ENCODE peak calls at places on chromosome 20, in four cellular contexts. One of them, this sample, is unnamed.

GRCh38 chr20:53660078-53660909 is 66.7 kb upstream of the ZNF217 start:
- DNase-seq in GM12878: no peak
- DNase-seq in GM12891: no peak
- DNase-seq in K562: no peak
- DNase-seq in this sample: no peak

GRCh38 chr20:34010405-34010895 is 16.7 kb downstream of the RALY start:
- DNase-seq in GM12891: no peak
- DNase-seq in GM12878: no peak
- DNase-seq in K562: no peak
- DNase-seq in this sample: peak

GRCh38 chr20:1087311-1087710 is 31.1 kb upstream of the PSMF1 start:
- DNase-seq in GM12891: no peak
- DNase-seq in GM12878: no peak
- DNase-seq in K562: no peak
- DNase-seq in this sample: no peak

GRCh38 chr20:55172310-55173002 is 697.1 kb downstream of the DOK5 start:
- DNase-seq in K562: no peak
- DNase-seq in GM12878: no peak
- DNase-seq in GM12891: no peak
- DNase-seq in this sample: no peak

GRCh38 chr20:57696401-57696961 is 13.3 kb downstream of the PMEPA1 start:
- DNase-seq in K562: no peak
- DNase-seq in GM12891: no peak
- DNase-seq in GM12878: no peak
- DNase-seq in this sample: no peak

GRCh38 chr20:35702051-35702823 is 3.0 kb downstream of the ROMO1 start:
- DNase-seq in GM12891: no peak
- DNase-seq in GM12878: no peak
- DNase-seq in K562: no peak
- DNase-seq in this sample: no peak

GRCh38 chr20:18057106-18057993 is at the start of gene OVOL2:
- DNase-seq in GM12878: no peak
- DNase-seq in GM12891: no peak
- DNase-seq in K562: no peak
- DNase-seq in this sample: no peak

GRCh38 chr20:1005452-1006027 is 3.4 kb upstream of the RSPO4 start:
- DNase-seq in GM12878: peak
- DNase-seq in GM12891: no peak
- DNase-seq in K562: peak
- DNase-seq in this sample: peak

GRCh38 chr20:63095718-63096654 is 89.2 kb upstream of the BHLHE23 start:
- DNase-seq in GM12891: no peak
- DNase-seq in K562: no peak
- DNase-seq in GM12878: no peak
- DNase-seq in this sample: no peak

GRCh38 chr20:29689411-29690225 is 1567.8 kb upstream of the DEFB115 start:
- DNase-seq in GM12878: no peak
- DNase-seq in K562: peak
- DNase-seq in GM12891: no peak
- DNase-seq in this sample: no peak

GRCh38 chr20:18632196-18632789 is 44.4 kb downstream of the DTD1 start:
- DNase-seq in GM12878: no peak
- DNase-seq in K562: peak
- DNase-seq in GM12891: peak
- DNase-seq in this sample: peak

GRCh38 chr20:12113468-12114371 is 196.0 kb downstream of the BTBD3 start:
- DNase-seq in GM12878: no peak
- DNase-seq in GM12891: no peak
- DNase-seq in K562: no peak
- DNase-seq in this sample: no peak

GRCh38 chr20:33209789-33210188 is 7.4 kb upstream of the BPIFA3 start:
- DNase-seq in GM12878: no peak
- DNase-seq in K562: peak
- DNase-seq in GM12891: peak
- DNase-seq in this sample: peak

GRCh38 chr20:63787749-63788148 is 43.3 kb downstream of the ZBTB46 start:
- DNase-seq in GM12891: no peak
- DNase-seq in GM12878: no peak
- DNase-seq in K562: no peak
- DNase-seq in this sample: no peak

GRCh38 chr20:47825011-47825762 is 39.9 kb upstream of the SULF2 start:
- DNase-seq in K562: no peak
- DNase-seq in GM12891: no peak
- DNase-seq in GM12878: no peak
- DNase-seq in this sample: no peak

GRCh38 chr20:53925651-53926401 is 144.6 kb downstream of the BCAS1 start:
- DNase-seq in GM12891: no peak
- DNase-seq in K562: no peak
- DNase-seq in GM12878: no peak
- DNase-seq in this sample: no peak

GRCh38 chr20:33169176-33169794 is 1.3 kb downstream of the BPIFA2 start:
- DNase-seq in K562: peak
- DNase-seq in GM12891: no peak
- DNase-seq in GM12878: no peak
- DNase-seq in this sample: no peak

GRCh38 chr20:9144643-9145042 is 75.8 kb downstream of the PLCB4 start:
- DNase-seq in GM12891: no peak
- DNase-seq in GM12878: no peak
- DNase-seq in K562: no peak
- DNase-seq in this sample: no peak

GRCh38 chr20:33674294-33675126 is at the start of gene NECAB3:
- DNase-seq in K562: peak
- DNase-seq in GM12891: peak
- DNase-seq in GM12878: no peak
- DNase-seq in this sample: peak

GRCh38 chr20:59752101-59752586 is 147.8 kb downstream of the PHACTR3 start:
- DNase-seq in GM12878: peak
- DNase-seq in K562: no peak
- DNase-seq in GM12891: peak
- DNase-seq in this sample: peak

GRCh38 chr20:49496043-49496442 is 13.6 kb upstream of the KCNB1 start:
- DNase-seq in GM12891: no peak
- DNase-seq in K562: no peak
- DNase-seq in GM12878: no peak
- DNase-seq in this sample: no peak

GRCh38 chr20:41180599-41181333 is 43.4 kb downstream of the PLCG1 start:
- DNase-seq in GM12878: no peak
- DNase-seq in K562: no peak
- DNase-seq in GM12891: no peak
- DNase-seq in this sample: no peak

GRCh38 chr20:63522091-63522868 is 1.7 kb downstream of the PPDPF start:
- DNase-seq in K562: no peak
- DNase-seq in GM12878: no peak
- DNase-seq in GM12891: no peak
- DNase-seq in this sample: no peak

GRCh38 chr20:46701057-46701456 is 8.4 kb upstream of the SLC2A10 start:
- DNase-seq in GM12878: no peak
- DNase-seq in K562: no peak
- DNase-seq in GM12891: no peak
- DNase-seq in this sample: no peak

GRCh38 chr20:59207235-59207634 is 43.6 kb downstream of the ZNF831 start:
- DNase-seq in GM12891: no peak
- DNase-seq in K562: no peak
- DNase-seq in GM12878: no peak
- DNase-seq in this sample: no peak

GRCh38 chr20:62826646-62827322 is 9.9 kb downstream of the COL9A3 start:
- DNase-seq in GM12878: no peak
- DNase-seq in K562: no peak
- DNase-seq in GM12891: no peak
- DNase-seq in this sample: no peak

GRCh38 chr20:47713941-47714450 is 71.3 kb downstream of the SULF2 start:
- DNase-seq in K562: no peak
- DNase-seq in GM12891: no peak
- DNase-seq in GM12878: no peak
- DNase-seq in this sample: no peak

GRCh38 chr20:57928181-57928967 is 218.6 kb upstream of the PMEPA1 start:
- DNase-seq in GM12878: no peak
- DNase-seq in GM12891: no peak
- DNase-seq in K562: no peak
- DNase-seq in this sample: no peak

GRCh38 chr20:32674362-32674789 is 635 bp upstream of the C20orf203 start:
- DNase-seq in GM12891: peak
- DNase-seq in GM12878: no peak
- DNase-seq in K562: peak
- DNase-seq in this sample: peak

GRCh38 chr20:1830240-1830639 is 65.0 kb upstream of the SIRPA start:
- DNase-seq in GM12878: no peak
- DNase-seq in K562: no peak
- DNase-seq in GM12891: no peak
- DNase-seq in this sample: no peak

GRCh38 chr20:63099426-63100267 is 92.9 kb upstream of the BHLHE23 start:
- DNase-seq in K562: no peak
- DNase-seq in GM12878: no peak
- DNase-seq in GM12891: no peak
- DNase-seq in this sample: no peak

GRCh38 chr20:54345301-54345724 is 130.1 kb upstream of the DOK5 start:
- DNase-seq in GM12891: no peak
- DNase-seq in K562: no peak
- DNase-seq in GM12878: peak
- DNase-seq in this sample: no peak

GRCh38 chr20:22684072-22684762 is 99.8 kb upstream of the FOXA2 start:
- DNase-seq in GM12891: peak
- DNase-seq in GM12878: peak
- DNase-seq in K562: peak
- DNase-seq in this sample: peak
- TF ChIP-seq SPI1 in GM12891: no peak
- TF ChIP-seq SPI1 in GM12878: no peak
- TF ChIP-seq SPI1 in K562: no peak
- TF ChIP-seq SPI1 in this sample: no peak

GRCh38 chr20:52175840-52176239 is 15.7 kb downstream of the ZFP64 start:
- DNase-seq in GM12878: no peak
- DNase-seq in K562: no peak
- DNase-seq in GM12891: no peak
- DNase-seq in this sample: no peak

GRCh38 chr20:52167232-52167840 is 24.2 kb downstream of the ZFP64 start:
- DNase-seq in GM12878: no peak
- DNase-seq in K562: no peak
- DNase-seq in GM12891: no peak
- DNase-seq in this sample: no peak

GRCh38 chr20:52171025-52171424 is 20.6 kb downstream of the ZFP64 start:
- DNase-seq in GM12878: no peak
- DNase-seq in GM12891: no peak
- DNase-seq in K562: no peak
- DNase-seq in this sample: no peak

GRCh38 chr20:52168116-52168515 is 23.5 kb downstream of the ZFP64 start:
- DNase-seq in K562: no peak
- DNase-seq in GM12878: no peak
- DNase-seq in GM12891: no peak
- DNase-seq in this sample: no peak

DNA sequence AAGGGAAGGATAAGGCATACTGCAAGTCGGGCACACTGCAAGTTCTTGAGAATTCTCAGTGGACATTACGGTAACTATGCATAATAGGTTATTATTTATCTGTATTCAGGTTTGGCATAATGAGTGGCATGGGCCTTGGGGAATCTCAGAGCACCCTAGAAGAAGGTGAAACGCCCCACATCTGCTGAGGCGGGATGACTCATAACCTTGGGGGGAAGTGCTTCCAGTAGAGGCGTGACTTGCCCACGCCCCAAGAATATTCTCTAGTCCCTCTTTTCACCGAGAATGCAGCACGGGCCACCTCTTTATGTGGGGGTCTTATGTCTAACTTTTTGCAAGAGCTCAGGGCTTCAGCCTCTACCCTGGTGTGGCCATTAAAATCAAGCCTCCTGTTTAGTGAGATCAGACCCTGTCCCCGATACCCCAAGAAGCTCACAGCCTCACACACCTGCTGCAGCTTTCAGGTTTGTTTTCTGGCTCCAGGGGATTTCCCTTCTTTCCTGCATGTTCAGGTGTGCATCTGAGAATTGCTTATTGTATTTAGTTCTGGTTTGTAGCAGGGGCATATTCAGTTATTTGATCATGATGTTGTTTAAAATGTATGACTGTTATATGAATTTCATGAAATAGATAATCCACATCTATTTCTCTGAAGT is 19.1 kb downstream of the ZFP64 start:
- DNase-seq in GM12878: no peak
- DNase-seq in K562: no peak
- DNase-seq in GM12891: peak
- DNase-seq in this sample: no peak
- TF ChIP-seq SPI1 in GM12878: peak
- TF ChIP-seq SPI1 in K562: no peak
- TF ChIP-seq SPI1 in GM12891: peak
- TF ChIP-seq SPI1 in this sample: no peak

GRCh38 chr20:43988867-43989266 is 74.2 kb downstream of the TOX2 start:
- DNase-seq in K562: no peak
- DNase-seq in GM12891: no peak
- DNase-seq in GM12878: no peak
- DNase-seq in this sample: no peak

GRCh38 chr20:43988451-43988850 is 73.8 kb downstream of the TOX2 start:
- DNase-seq in GM12878: no peak
- DNase-seq in GM12891: no peak
- DNase-seq in K562: no peak
- DNase-seq in this sample: no peak

GRCh38 chr20:43985608-43986316 is 71.1 kb downstream of the TOX2 start:
- DNase-seq in GM12891: no peak
- DNase-seq in K562: no peak
- DNase-seq in GM12878: no peak
- DNase-seq in this sample: no peak

GRCh38 chr20:43987531-43987930 is 72.9 kb downstream of the TOX2 start:
- DNase-seq in K562: no peak
- DNase-seq in GM12891: no peak
- DNase-seq in GM12878: no peak
- DNase-seq in this sample: no peak

GRCh38 chr20:43987018-43987417 is 72.4 kb downstream of the TOX2 start:
- DNase-seq in K562: no peak
- DNase-seq in GM12891: no peak
- DNase-seq in GM12878: no peak
- DNase-seq in this sample: no peak
- TF ChIP-seq SPI1 in K562: no peak
- TF ChIP-seq SPI1 in GM12891: no peak
- TF ChIP-seq SPI1 in GM12878: no peak
- TF ChIP-seq SPI1 in this sample: no peak

DNA sequence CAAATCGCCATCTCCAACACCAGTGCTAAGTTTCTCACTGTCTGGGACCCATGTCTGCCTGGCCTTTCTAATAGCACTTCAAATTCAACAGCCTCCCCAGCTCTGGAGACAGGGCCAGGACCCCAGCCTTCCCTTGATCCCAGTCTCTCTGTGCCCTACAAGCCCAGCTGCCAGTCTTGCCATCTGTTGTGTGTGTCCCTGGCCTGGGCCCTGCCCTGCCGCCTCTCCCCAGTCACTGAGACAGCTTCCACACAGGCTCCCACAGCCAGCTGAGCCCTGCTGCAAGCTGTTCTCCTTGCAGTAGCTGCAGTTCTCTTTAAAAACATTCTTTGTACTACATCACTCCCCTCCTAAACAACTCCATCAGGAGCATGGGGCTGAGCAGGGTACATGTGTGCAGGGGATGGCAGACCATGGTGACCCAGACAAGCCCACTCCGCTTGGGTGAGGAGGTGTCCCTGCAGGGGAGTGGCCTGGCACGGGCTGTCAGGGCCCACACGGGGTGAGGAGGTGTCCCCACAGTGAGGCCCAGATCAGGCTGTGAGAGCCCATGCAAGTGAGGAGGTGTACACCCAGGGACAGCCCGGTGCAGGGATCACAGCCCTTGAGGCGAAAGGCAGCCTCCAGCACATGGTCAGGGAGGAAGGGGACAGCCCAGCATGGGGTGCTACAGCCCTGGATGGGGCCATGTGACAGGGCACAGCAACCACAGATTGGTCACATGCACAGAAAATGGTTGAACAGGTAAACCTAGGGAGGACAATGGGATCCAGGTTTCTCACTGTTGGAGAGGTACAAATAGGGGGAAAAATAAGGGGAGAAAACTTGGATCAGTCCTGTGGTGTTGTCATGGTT is 16.2 kb downstream of the CST7 start:
- DNase-seq in K562: no peak
- DNase-seq in GM12891: no peak
- DNase-seq in GM12878: no peak
- DNase-seq in this sample: no peak
- TF ChIP-seq SPI1 in K562: no peak
- TF ChIP-seq SPI1 in GM12891: no peak
- TF ChIP-seq SPI1 in GM12878: no peak
- TF ChIP-seq SPI1 in this sample: no peak